ENCODE peak calls at places on chromosomes 3 and 15, in seven cellular contexts. U, T, X, N, Y, Z and D are unnamed samples.
A peak's percentile ranks its signal among the peaks of the same experiment; 100 is the strongest.

GRCh38 chr3:69791111-69791510 is 51.8 kb downstream of the MITF start:
- DNase-seq in N (no peak), T (no peak), U (no peak), Z (peak; percentile 65), Y (no peak), X (no peak), D (peak; percentile 79)

GRCh38 chr3:170046269-170047132 is 8.7 kb downstream of the GPR160 start:
- DNase-seq in T (no peak), N (no peak), X (no peak), Z (no peak), U (peak; percentile 78), Y (no peak), D (no peak)

GRCh38 chr3:179196098-179196497 is 47.9 kb downstream of the PIK3CA start:
- DNase-seq in X (no peak), N (no peak), Z (no peak), T (no peak), Y (peak; percentile 71), U (no peak), D (no peak)

GRCh38 chr3:172844428-172844827 is 93.9 kb downstream of the ECT2 start:
- DNase-seq in T (no peak), U (no peak), Z (no peak), X (no peak), Y (no peak), N (no peak), D (no peak)

GRCh38 chr3:125967156-125967555 is 1.8 kb upstream of the ROPN1B start:
- DNase-seq in U (peak; percentile 80), Z (no peak), X (no peak), T (no peak), Y (no peak), N (no peak), D (no peak)

GRCh38 chr15:92839696-92840095 is 60.4 kb upstream of the CHD2 start:
- DNase-seq in X (no peak), Y (no peak), T (no peak), N (no peak), U (no peak), Z (no peak), D (no peak)

GRCh38 chr15:50162988-50163718 is 18.8 kb upstream of the SLC27A2 start:
- DNase-seq in N (no peak), Z (no peak), T (no peak), Y (no peak), X (no peak), U (peak; percentile 68), D (no peak)

GRCh38 chr3:148957586-148957985 is 33.8 kb upstream of the GYG1 start:
- DNase-seq in N (peak; percentile 79), Z (no peak), Y (no peak), T (peak; percentile 42), X (peak; percentile 41), U (no peak), D (no peak)

GRCh38 chr15:68586274-68586961 is 7.6 kb downstream of the CORO2B start:
- DNase-seq in X (no peak), T (no peak), Z (no peak), Y (no peak), U (peak; percentile 86), N (no peak), D (no peak)